ENCODE peak calls at places on chromosomes 13 and 19, in ten cellular contexts. N is activated CD8-positive, alpha-beta T cell treated with anti-CD3 and anti-CD28 coated beads for 36 hours; S is activated gamma-delta T cell treated with Interleukin-2 at 50 U/mL for 16 hours; M is NB4; A is EL; U is foreskin fibroblast; Y is cardiac muscle cell; T is T47D; C is K562; Z is iPS-NIHi11. P is an unnamed sample.

GRCh38 chr13:49530452-49530851 is 34.7 kb downstream of the PHF11 start:
- DNase-seq in N (no peak), T (no peak), Y (no peak), S (no peak), A (no peak), C (no peak), U (no peak), M (no peak), Z (no peak), P (no peak)

GRCh38 chr19:4361152-4362037 is 18.0 kb downstream of the MPND start:
- DNase-seq in N (no peak), A (no peak), M (no peak), Y (no peak), Z (peak), C (peak), S (no peak), U (no peak), T (no peak), P (no peak)

GRCh38 chr19:35236638-35237400 is 8.3 kb upstream of the FAM187B start:
- DNase-seq in T (no peak), Y (no peak), Z (no peak), C (no peak), N (peak), U (no peak), A (no peak), S (peak), M (peak), P (no peak)

GRCh38 chr13:39283062-39283461 is 244.8 kb downstream of the NHLRC3 start:
- DNase-seq in C (no peak), T (no peak), M (no peak), Z (no peak), Y (no peak), S (no peak), A (no peak), U (no peak), N (no peak), P (no peak)

GRCh38 chr19:47445937-47446402 is 25.7 kb downstream of the SLC8A2 start:
- DNase-seq in S (peak), U (no peak), M (peak), A (peak), N (peak), Z (peak), T (peak), C (peak), Y (peak), P (no peak)

GRCh38 chr13:26219726-26220125 is 2.4 kb downstream of the RNF6 start:
- DNase-seq in N (no peak), M (no peak), Z (no peak), S (no peak), U (no peak), A (peak), C (no peak), Y (no peak), T (no peak), P (no peak)

GRCh38 chr13:44300895-44301638 is 72.6 kb upstream of the SERP2 start:
- DNase-seq in Z (no peak), M (peak), U (peak), C (no peak), A (peak), T (peak), Y (peak), S (no peak), N (peak), P (no peak)

GRCh38 chr19:31378404-31378803 is 29.2 kb upstream of the TSHZ3 start:
- DNase-seq in A (peak), Z (no peak), Y (peak), S (no peak), C (no peak), T (no peak), N (no peak), M (no peak), U (peak), P (peak)